ENCODE peak calls at places on chromosomes 16 and 17, in four cellular contexts. N is HEK293T, J is K562, X is HepG2. U is an unnamed sample.

GRCh38 chr16:11175850-11176341 is 80.1 kb downstream of the SOCS1 start:
- DNase-seq in N (no peak), J (no peak), X (no peak), U (no peak)

GRCh38 chr16:17397499-17397891 is 73.3 kb downstream of the XYLT1 start:
- DNase-seq in N (no peak), J (peak), X (peak), U (no peak)

GRCh38 chr17:67531291-67531690 is 154.2 kb downstream of the PITPNC1 start:
- DNase-seq in N (no peak), J (no peak), X (no peak), U (peak)

GRCh38 chr16:1413684-1414531 is 596 bp downstream of the UNKL start:
- DNase-seq in N (peak), J (peak), X (no peak), U (peak)

GRCh38 chr17:30433514-30433913 is 43.7 kb upstream of the GOSR1 start:
- DNase-seq in N (no peak), J (peak), X (no peak), U (no peak)

GRCh38 chr16:27476240-27476639 is 73.5 kb downstream of the GTF3C1 start:
- DNase-seq in N (no peak), J (no peak), X (no peak), U (no peak)

GRCh38 chr16:23374721-23375120 is 72.6 kb downstream of the SCNN1B start:
- DNase-seq in N (no peak), J (no peak), X (no peak), U (peak)

GRCh38 chr17:42561908-42562844 is at the start of gene COASY:
- DNase-seq in N (peak), J (peak), X (peak), U (peak)

GRCh38 chr16:88282221-88283041 is 100.3 kb upstream of the ZNF469 start:
- DNase-seq in N (peak), J (no peak), X (no peak), U (no peak)

GRCh38 chr16:71472041-71472440 is 10.0 kb upstream of the ZNF23 start:
- DNase-seq in N (no peak), J (no peak), X (no peak), U (no peak)

GRCh38 chr16:22191966-22192260 is 14.2 kb upstream of the EEF2K start:
- DNase-seq in N (no peak), J (no peak), X (peak), U (no peak)

GRCh38 chr16:73886378-73886777 is 410.2 kb upstream of the PSMD7 start:
- DNase-seq in N (no peak), J (no peak), X (no peak), U (no peak)

GRCh38 chr17:29734640-29735039 is 111.9 kb upstream of the CORO6 start:
- DNase-seq in N (no peak), J (no peak), X (peak), U (no peak)

GRCh38 chr17:82302498-82302963 is 14.9 kb downstream of the CD7 start:
- DNase-seq in N (no peak), J (no peak), X (no peak), U (no peak)

GRCh38 chr16:31333686-31334649 is 21.0 kb upstream of the ITGAX start:
- DNase-seq in N (peak), J (peak), X (peak), U (peak)

GRCh38 chr16:73196670-73197069 is 148.7 kb upstream of the ZFHX3 start:
- DNase-seq in N (peak), J (peak), X (peak), U (peak)

GRCh38 chr17:43401293-43401692 is 2.5 kb downstream of the ARL4D start:
- DNase-seq in N (no peak), J (no peak), X (no peak), U (no peak)

GRCh38 chr16:22948603-22949368 is 134.8 kb downstream of the HS3ST2 start:
- DNase-seq in N (peak), J (peak), X (peak), U (peak)

GRCh38 chr16:51453296-51453695 is 302.2 kb upstream of the SALL1 start:
- DNase-seq in N (no peak), J (no peak), X (no peak), U (no peak)

GRCh38 chr16:21659124-21659523 is 4.6 kb upstream of the OTOA start:
- DNase-seq in N (no peak), J (no peak), X (no peak), U (no peak)

GRCh38 chr16:72856797-72857196 is 191.1 kb downstream of the ZFHX3 start:
- DNase-seq in N (peak), J (peak), X (peak), U (peak)

DNA sequence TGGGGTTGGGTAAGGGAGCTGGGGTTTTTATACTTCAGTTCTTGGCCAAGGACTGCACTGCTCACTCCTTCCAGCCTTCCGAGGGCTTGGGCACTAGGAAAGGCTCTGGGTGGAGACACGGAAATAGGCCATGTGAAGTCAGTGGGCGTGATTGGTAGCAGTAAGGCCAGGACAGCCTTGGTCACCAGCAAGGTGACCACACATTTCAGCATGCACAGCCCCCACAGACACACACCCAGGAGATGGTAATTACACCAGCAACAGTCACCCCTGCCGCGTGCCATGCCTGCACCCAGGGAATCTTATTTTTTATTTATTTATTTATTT is 252.5 kb downstream of the SEC14L1 start:
- DNase-seq in N (no peak), J (no peak), X (no peak), U (no peak)
- TF ChIP-seq ELF4 in N (no peak), J (no peak), X (no peak), U (no peak)

GRCh38 chr16:81758376-81758775 is 20.7 kb upstream of the PLCG2 start:
- DNase-seq in N (no peak), J (no peak), X (peak), U (no peak)
- TF ChIP-seq ELF4 in N (no peak), J (no peak), X (no peak), U (no peak)

GRCh38 chr16:80254970-80255369 is 285.8 kb upstream of the DYNLRB2 start:
- DNase-seq in N (no peak), J (no peak), X (no peak), U (no peak)

GRCh38 chr16:80250376-80250775 is 290.4 kb upstream of the DYNLRB2 start:
- DNase-seq in N (no peak), J (no peak), X (no peak), U (no peak)

GRCh38 chr16:80258407-80258806 is 282.4 kb upstream of the DYNLRB2 start:
- DNase-seq in N (no peak), J (no peak), X (no peak), U (no peak)

GRCh38 chr16:80259289-80259805 is 281.4 kb upstream of the DYNLRB2 start:
- DNase-seq in N (no peak), J (no peak), X (no peak), U (no peak)

DNA sequence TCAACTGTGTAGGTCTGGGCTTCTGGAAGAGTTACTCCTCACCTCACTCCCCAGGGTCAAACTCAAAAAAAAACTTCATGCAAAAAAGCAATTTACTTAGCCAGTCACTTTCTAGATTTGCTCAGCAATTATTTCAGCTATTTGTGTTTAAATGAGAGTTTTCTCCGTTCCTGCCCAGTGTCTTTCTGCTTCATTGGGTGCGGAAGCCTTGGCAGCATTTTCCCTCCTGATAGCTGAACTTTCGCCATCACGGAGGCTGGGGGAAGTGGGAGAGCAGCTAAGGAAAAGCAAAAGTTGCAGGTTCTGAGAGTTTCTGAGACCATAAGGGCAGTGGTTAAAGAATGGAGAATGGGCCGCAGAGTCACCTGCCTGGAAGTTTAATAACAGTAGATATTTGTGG is 287.1 kb upstream of the DYNLRB2 start:
- DNase-seq in N (no peak), J (no peak), X (no peak), U (no peak)
- TF ChIP-seq ELF4 in N (no peak), J (no peak), X (no peak), U (no peak)

DNA sequence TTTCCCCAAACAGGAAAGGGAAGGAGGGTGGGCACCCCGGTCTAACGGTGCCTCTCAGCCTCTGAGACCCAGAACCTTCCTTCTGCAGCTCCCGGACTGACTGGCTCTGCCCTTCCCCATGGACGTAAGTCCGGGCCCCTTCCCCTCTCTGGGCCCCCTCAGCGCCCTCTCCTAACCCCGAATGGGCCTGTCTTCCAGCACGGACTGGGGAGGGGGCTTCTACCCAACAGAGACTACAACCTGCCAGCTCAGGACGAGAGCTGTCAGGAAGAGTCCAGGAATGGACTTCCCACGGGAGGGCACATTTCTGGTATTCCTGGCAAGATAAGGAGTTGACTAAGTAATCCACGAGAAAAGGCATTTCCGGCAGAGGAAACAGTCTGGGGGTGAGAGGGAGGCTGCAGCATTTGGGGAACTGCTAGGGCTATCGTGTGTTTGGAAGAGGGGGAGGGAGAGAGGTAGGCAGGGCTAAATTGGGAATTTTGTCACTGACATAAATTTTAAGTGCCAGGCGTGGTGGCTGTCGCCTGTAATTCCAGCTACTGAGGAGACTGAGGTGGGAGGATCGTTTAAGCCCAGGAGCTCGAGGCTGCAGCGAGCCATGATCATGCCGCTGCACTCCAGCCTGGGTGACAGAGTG is 12.1 kb upstream of the ALDOA start:
- DNase-seq in N (no peak), J (peak), X (no peak), U (no peak)
- TF ChIP-seq ELF4 in N (no peak), J (no peak), X (no peak), U (no peak)

GRCh38 chr17:74130841-74131240 is 72.6 kb upstream of the RPL38 start:
- DNase-seq in N (no peak), J (no peak), X (no peak), U (no peak)
- TF ChIP-seq ELF4 in N (no peak), J (no peak), X (no peak), U (no peak)

DNA sequence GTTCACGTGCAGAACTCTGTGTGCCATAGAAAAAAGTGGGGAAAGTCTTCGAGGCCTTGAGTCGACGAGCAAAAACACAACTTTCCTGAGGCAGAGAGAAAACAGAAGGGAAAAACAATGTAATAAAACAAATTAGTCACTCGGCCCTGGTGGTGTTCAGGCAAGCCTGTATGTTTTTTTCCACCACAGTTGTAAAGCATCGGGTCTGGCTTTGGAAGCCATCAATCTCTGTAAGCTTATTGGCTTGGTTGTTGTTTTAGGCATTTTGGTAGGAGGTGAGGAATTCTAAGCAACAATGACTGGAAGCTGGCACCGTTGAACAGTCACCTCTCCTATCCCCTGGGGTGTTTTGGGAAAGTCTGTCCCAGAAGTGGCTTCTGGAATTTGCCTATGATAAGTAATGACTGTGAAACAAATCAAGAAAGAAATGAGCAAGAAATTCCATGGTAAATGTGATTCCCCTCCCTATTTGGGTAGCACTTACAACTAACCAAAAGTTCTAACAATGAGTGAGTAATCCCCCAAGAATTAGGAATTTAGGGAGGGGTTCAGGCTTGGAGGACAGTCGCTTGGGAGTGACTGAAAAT is 2.8 kb downstream of the CDH13 start:
- DNase-seq in N (no peak), J (no peak), X (no peak), U (no peak)
- TF ChIP-seq ELF4 in N (no peak), J (no peak), X (no peak), U (no peak)

GRCh38 chr16:29318037-29318436 is 88.5 kb downstream of the NPIPB11 start:
- DNase-seq in N (no peak), J (no peak), X (no peak), U (no peak)
- TF ChIP-seq ELF4 in N (no peak), J (no peak), X (no peak), U (no peak)

GRCh38 chr17:49031965-49032928 is 35.1 kb downstream of the IGF2BP1 start:
- DNase-seq in N (peak), J (peak), X (peak), U (peak)
- TF ChIP-seq ELF4 in N (no peak), J (no peak), X (no peak), U (no peak)

DNA sequence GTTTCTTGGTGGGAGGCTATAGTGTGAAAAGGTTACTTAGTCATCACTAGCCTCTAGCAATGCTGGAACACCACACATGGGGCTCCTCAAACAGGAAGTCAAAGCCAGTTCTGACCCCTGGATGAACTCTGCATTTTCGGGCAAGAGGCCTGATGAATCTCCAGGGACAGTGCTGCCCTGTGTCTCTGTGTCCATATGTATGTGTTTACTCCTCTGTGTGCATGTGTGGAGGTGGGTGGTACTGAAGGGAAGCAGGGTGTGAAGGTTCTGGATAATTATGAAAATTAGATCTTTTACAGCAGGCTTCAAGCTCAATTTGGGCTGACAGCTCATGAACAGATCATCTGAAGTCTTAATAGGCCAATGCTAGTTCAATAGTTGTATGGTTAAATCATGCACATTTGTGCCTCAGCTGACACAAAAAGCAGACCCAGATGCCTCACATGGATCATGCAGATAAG is 133.6 kb downstream of the SNX11 start:
- DNase-seq in N (no peak), J (peak), X (no peak), U (no peak)
- TF ChIP-seq ELF4 in N (no peak), J (no peak), X (no peak), U (no peak)

DNA sequence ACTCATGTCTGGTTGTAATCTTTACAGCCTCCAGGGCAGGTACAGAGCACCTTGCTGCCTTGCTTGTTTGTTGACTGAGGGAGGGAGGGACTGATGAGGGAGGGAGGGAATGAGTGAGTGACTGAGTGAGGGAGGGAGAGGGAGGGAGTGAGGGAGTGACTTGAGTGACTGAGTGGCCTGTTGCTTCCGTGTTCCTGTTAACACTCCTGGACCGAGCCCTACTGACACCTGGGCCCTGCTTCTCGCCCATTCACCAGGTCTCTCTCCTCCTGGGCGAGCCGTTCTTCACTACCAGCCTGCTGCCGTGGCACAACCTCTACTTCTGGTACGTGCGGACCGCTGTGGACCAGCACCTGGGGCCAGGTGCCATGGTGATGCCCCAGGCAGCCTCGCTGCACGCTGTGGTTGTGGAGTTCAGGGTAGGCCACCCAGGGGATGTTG is 41.2 kb downstream of the PRMT7 start:
- DNase-seq in N (no peak), J (no peak), X (no peak), U (no peak)
- TF ChIP-seq ELF4 in N (no peak), J (no peak), X (no peak), U (no peak)

U was measured in WTC11.